ENCODE peak calls at places on chromosomes 6 and 20, in five cellular contexts. S is HCT116, A is SK-N-SH, Q is HepG2, E is K562. I is an unnamed sample.

GRCh38 chr6:20827798-20828197 is 293.5 kb downstream of the CDKAL1 start:
- DNase-seq in S (no peak), A (no peak), Q (no peak), E (no peak), I (no peak)

GRCh38 chr6:14876778-14877613 is 368.9 kb upstream of the JARID2 start:
- DNase-seq in S (no peak), A (no peak), Q (no peak), E (no peak), I (no peak)

GRCh38 chr6:134245691-134246090 is 72.2 kb downstream of the SGK1 start:
- DNase-seq in S (no peak), A (no peak), Q (no peak), E (no peak), I (no peak)

GRCh38 chr6:42520786-42521607 is 42.8 kb upstream of the UBR2 start:
- DNase-seq in S (peak; percentile 34), A (no peak), Q (no peak), E (no peak), I (no peak)

GRCh38 chr6:22468566-22468965 is 100.8 kb upstream of the HDGFL1 start:
- DNase-seq in S (no peak), A (no peak), Q (no peak), E (no peak), I (no peak)

GRCh38 chr6:32223258-32224235 is at the start of gene NOTCH4:
- DNase-seq in S (no peak), A (no peak), Q (no peak), E (no peak), I (no peak)

GRCh38 chr6:72363844-72364740 is 257.8 kb upstream of the KCNQ5 start:
- DNase-seq in S (no peak), A (no peak), Q (no peak), E (no peak), I (peak; percentile 6)

GRCh38 chr6:149855040-149855654 is 9.0 kb downstream of the LRP11 start:
- DNase-seq in S (peak; percentile 71), A (no peak), Q (peak; percentile 78), E (no peak), I (peak; percentile 18)

GRCh38 chr6:6438286-6438685 is 117.8 kb upstream of the F13A1 start:
- DNase-seq in S (no peak), A (no peak), Q (no peak), E (no peak), I (no peak)

GRCh38 chr6:66533921-66534404 is 826.9 kb upstream of the EYS start:
- DNase-seq in S (no peak), A (no peak), Q (no peak), E (no peak), I (no peak)

GRCh38 chr6:136840612-136841011 is 18.2 kb downstream of the PEX7 start:
- DNase-seq in S (no peak), A (no peak), Q (no peak), E (no peak), I (no peak)

GRCh38 chr6:137723273-137724017 is 143.6 kb upstream of the TNFAIP3 start:
- DNase-seq in S (no peak), A (no peak), Q (peak; percentile 99), E (no peak), I (no peak)

GRCh38 chr6:80767808-80768207 is 661.3 kb downstream of the BCKDHB start:
- DNase-seq in S (peak; percentile 23), A (no peak), Q (no peak), E (no peak), I (no peak)

GRCh38 chr6:122014961-122015360 is 384.5 kb upstream of the HSF2 start:
- DNase-seq in S (no peak), A (no peak), Q (no peak), E (no peak), I (no peak)

GRCh38 chr20:20369353-20370086 is 1.6 kb downstream of the INSM1 start:
- DNase-seq in S (no peak), A (peak; percentile 50), Q (no peak), E (no peak), I (peak; percentile 92)

GRCh38 chr6:157762636-157763035 is 60.4 kb upstream of the SNX9 start:
- DNase-seq in S (no peak), A (no peak), Q (peak; percentile 35), E (peak; percentile 62), I (no peak)

GRCh38 chr20:49914310-49915117 is 815 bp downstream of the SPATA2 start:
- DNase-seq in S (no peak), A (no peak), Q (no peak), E (peak; percentile 39), I (peak; percentile 69)

GRCh38 chr6:9126845-9127560 is 691.7 kb upstream of the SLC35B3 start:
- DNase-seq in S (peak; percentile 36), A (no peak), Q (no peak), E (no peak), I (no peak)

DNA sequence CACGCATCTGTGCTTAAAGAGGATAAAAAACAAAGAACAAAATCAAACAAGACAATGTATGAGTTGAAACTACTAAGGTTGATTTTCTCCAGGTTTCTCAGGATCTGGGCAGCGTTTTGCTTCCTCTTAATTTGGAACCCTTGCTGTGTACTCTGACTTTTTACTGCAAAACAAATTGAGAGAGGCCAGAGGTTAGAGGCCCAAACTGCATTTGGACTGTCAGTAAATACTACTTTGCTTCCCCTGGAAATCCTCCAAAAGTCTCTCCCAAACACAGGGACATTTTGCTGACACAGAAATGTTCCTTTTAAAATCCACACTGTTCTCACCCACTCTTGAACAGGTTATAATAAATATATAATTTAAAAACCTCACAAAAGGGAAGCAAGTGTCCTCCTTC is 1.1 kb downstream of the ARG1 start:
- DNase-seq in S (no peak), A (no peak), Q (peak; percentile 67), E (no peak), I (no peak)
- TF ChIP-seq JUND in S (no peak), A (no peak), Q (no peak), E (no peak), I (no peak)

GRCh38 chr20:1160496-1160895 is 24.3 kb downstream of the TMEM74B start:
- DNase-seq in S (no peak), A (no peak), Q (no peak), E (no peak), I (no peak)
- TF ChIP-seq JUND in S (no peak), A (no peak), Q (no peak), E (no peak), I (no peak)

GRCh38 chr20:11333634-11334033 is 584.1 kb upstream of the BTBD3 start:
- DNase-seq in S (no peak), A (no peak), Q (no peak), E (no peak), I (no peak)
- TF ChIP-seq JUND in S (no peak), A (no peak), Q (no peak), E (no peak), I (no peak)

GRCh38 chr20:33183292-33183691 is 15.3 kb downstream of the BPIFA2 start:
- DNase-seq in S (no peak), A (no peak), Q (no peak), E (no peak), I (no peak)
- TF ChIP-seq JUND in S (no peak), A (no peak), Q (no peak), E (no peak), I (no peak)

DNA sequence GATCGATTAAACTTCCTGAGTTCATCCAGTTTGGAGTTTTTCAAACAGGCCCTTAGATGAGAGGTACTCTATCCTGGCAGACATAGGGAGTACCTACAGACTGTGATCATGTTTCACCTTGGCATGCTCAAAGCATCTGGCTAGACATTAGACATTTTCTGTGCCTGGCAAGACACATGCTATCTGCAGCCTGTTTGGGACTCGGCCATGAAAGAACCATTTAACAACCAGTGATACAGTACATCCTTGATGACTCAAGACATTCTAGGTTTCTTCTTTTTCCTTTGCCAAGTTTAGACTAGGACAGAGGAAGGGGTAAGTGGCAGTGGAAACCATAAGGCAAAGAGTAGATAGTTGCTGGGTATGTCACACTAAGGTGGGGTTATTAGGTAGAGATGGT is 15.4 kb upstream of the PAQR8 start:
- DNase-seq in S (no peak), A (no peak), Q (no peak), E (no peak), I (no peak)
- TF ChIP-seq JUND in S (no peak), A (no peak), Q (no peak), E (no peak), I (no peak)

DNA sequence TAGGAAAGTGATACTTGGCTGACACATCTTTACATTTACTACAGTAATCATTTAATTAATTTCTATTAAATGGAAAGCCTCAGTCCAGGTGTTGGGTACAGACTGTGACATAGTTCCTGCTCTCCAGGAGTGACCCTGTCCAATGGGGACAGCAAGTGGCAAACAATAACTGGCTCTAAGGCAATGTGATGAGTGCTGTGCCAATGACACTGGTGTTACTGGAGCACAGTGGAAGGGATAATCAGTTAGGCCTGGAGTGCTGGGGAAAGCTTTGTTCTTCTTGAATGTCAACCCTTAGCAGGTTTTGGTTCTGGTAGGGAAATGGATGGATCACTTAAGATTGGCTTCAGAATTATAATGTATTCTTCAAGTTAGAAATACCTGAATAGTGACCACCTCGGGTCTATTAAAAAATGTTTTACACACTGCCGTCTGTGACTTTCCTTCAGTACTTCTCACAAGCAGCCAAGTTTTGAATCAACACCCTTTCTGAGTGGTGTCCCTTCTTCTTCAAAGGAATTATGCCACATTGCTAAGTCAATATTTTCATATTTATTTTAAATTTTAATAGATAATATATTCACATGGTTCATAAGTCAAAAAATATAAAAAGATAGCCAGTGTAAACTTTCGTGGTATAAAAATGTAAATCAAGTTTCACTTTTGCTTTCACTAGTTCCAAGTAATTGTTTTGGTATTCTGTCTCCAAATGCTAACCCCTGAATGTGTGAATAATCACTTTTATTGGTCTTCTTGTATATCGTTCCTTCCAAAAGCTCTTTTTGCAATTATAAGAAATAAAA is 9.6 kb downstream of the CMTR1 start:
- DNase-seq in S (no peak), A (no peak), Q (no peak), E (no peak), I (no peak)
- TF ChIP-seq JUND in S (no peak), A (no peak), Q (no peak), E (no peak), I (no peak)

GRCh38 chr6:57173056-57173885 is 1.1 kb downstream of the BAG2 start:
- DNase-seq in S (no peak), A (peak; percentile 36), Q (peak; percentile 34), E (peak; percentile 59), I (peak; percentile 5)

GRCh38 chr6:57177545-57178225 is 5.6 kb downstream of the BAG2 start:
- DNase-seq in S (no peak), A (no peak), Q (no peak), E (no peak), I (no peak)

GRCh38 chr6:57174511-57174907 is 2.4 kb downstream of the BAG2 start:
- DNase-seq in S (no peak), A (no peak), Q (no peak), E (no peak), I (no peak)

GRCh38 chr6:57173886-57174510 is 1.9 kb downstream of the BAG2 start:
- DNase-seq in S (peak; percentile 36), A (peak; percentile 10), Q (peak; percentile 60), E (peak; percentile 75), I (no peak)

GRCh38 chr6:57172136-57173055 is at the start of gene BAG2:
- DNase-seq in S (peak; percentile 74), A (peak; percentile 89), Q (peak; percentile 88), E (peak; percentile 98), I (peak; percentile 69)
- TF ChIP-seq JUND in S (peak; percentile 30), A (peak; percentile 5), Q (peak; percentile 44), E (peak; percentile 56), I (no peak)

I was measured in T47D.